ENCODE peak calls at places on chromosome 7, in five cellular contexts. One of them, this sample, is unnamed.

GRCh38 chr7:69598487-69599148 is 343 bp downstream of the AUTS2 start:
- DNase-seq in cardiac fibroblast: no peak
- DNase-seq in tibial artery: no peak
- DNase-seq in choroid plexus epithelial cell: no peak
- DNase-seq in adipocyte: no peak
- DNase-seq in this sample: no peak

GRCh38 chr7:94423865-94424264 is 29.2 kb downstream of the COL1A2 start:
- DNase-seq in adipocyte: peak; percentile 70
- DNase-seq in tibial artery: no peak
- DNase-seq in cardiac fibroblast: peak; percentile 59
- DNase-seq in choroid plexus epithelial cell: peak; percentile 72
- DNase-seq in this sample: no peak

GRCh38 chr7:35749548-35749947 is 51.3 kb upstream of the SEPTIN7 start:
- DNase-seq in adipocyte: peak; percentile 72
- DNase-seq in choroid plexus epithelial cell: peak; percentile 23
- DNase-seq in cardiac fibroblast: peak; percentile 89
- DNase-seq in tibial artery: no peak
- DNase-seq in this sample: peak; percentile 54

GRCh38 chr7:77354914-77355313 is 61.2 kb downstream of the GSAP start:
- DNase-seq in tibial artery: no peak
- DNase-seq in choroid plexus epithelial cell: no peak
- DNase-seq in adipocyte: no peak
- DNase-seq in cardiac fibroblast: no peak
- DNase-seq in this sample: no peak

GRCh38 chr7:12706900-12707536 is 19.6 kb downstream of the ARL4A start:
- DNase-seq in adipocyte: peak; percentile 36
- DNase-seq in choroid plexus epithelial cell: peak; percentile 69
- DNase-seq in tibial artery: no peak
- DNase-seq in cardiac fibroblast: no peak
- DNase-seq in this sample: peak; percentile 56

GRCh38 chr7:151761256-151761655 is 115.7 kb downstream of the PRKAG2 start:
- DNase-seq in cardiac fibroblast: no peak
- DNase-seq in adipocyte: no peak
- DNase-seq in choroid plexus epithelial cell: no peak
- DNase-seq in tibial artery: no peak
- DNase-seq in this sample: no peak

GRCh38 chr7:101235522-101235921 is 2.1 kb downstream of the CLDN15 start:
- DNase-seq in cardiac fibroblast: no peak
- DNase-seq in adipocyte: no peak
- DNase-seq in choroid plexus epithelial cell: no peak
- DNase-seq in tibial artery: no peak
- DNase-seq in this sample: no peak

GRCh38 chr7:139109983-139110411 is 477 bp upstream of the ZC3HAV1 start:
- DNase-seq in adipocyte: no peak
- DNase-seq in choroid plexus epithelial cell: peak; percentile 17
- DNase-seq in tibial artery: no peak
- DNase-seq in cardiac fibroblast: no peak
- DNase-seq in this sample: no peak

GRCh38 chr7:20896996-20897395 is 110.3 kb upstream of the SP8 start:
- DNase-seq in adipocyte: no peak
- DNase-seq in tibial artery: no peak
- DNase-seq in choroid plexus epithelial cell: no peak
- DNase-seq in cardiac fibroblast: no peak
- DNase-seq in this sample: no peak

GRCh38 chr7:69531050-69531449 is 67.2 kb upstream of the AUTS2 start:
- DNase-seq in cardiac fibroblast: no peak
- DNase-seq in tibial artery: no peak
- DNase-seq in adipocyte: no peak
- DNase-seq in choroid plexus epithelial cell: no peak
- DNase-seq in this sample: no peak

GRCh38 chr7:130441408-130441854 is 615 bp upstream of the CEP41 start:
- DNase-seq in tibial artery: no peak
- DNase-seq in cardiac fibroblast: no peak
- DNase-seq in adipocyte: peak; percentile 16
- DNase-seq in choroid plexus epithelial cell: peak; percentile 26
- DNase-seq in this sample: no peak

GRCh38 chr7:38699481-38699880 is 68.3 kb upstream of the AMPH start:
- DNase-seq in cardiac fibroblast: peak; percentile 62
- DNase-seq in choroid plexus epithelial cell: peak; percentile 47
- DNase-seq in tibial artery: no peak
- DNase-seq in adipocyte: peak; percentile 78
- DNase-seq in this sample: peak; percentile 16

GRCh38 chr7:57529931-57530330 is 80.0 kb downstream of the ZNF716 start:
- DNase-seq in adipocyte: no peak
- DNase-seq in tibial artery: no peak
- DNase-seq in choroid plexus epithelial cell: no peak
- DNase-seq in cardiac fibroblast: no peak
- DNase-seq in this sample: no peak

GRCh38 chr7:130894146-130895005 is 160.4 kb upstream of the KLF14 start:
- DNase-seq in adipocyte: peak; percentile 63
- DNase-seq in cardiac fibroblast: peak; percentile 61
- DNase-seq in tibial artery: peak; percentile 67
- DNase-seq in choroid plexus epithelial cell: peak; percentile 76
- DNase-seq in this sample: no peak

GRCh38 chr7:46156835-46157234 is 235.8 kb upstream of the IGFBP3 start:
- DNase-seq in tibial artery: no peak
- DNase-seq in choroid plexus epithelial cell: no peak
- DNase-seq in adipocyte: no peak
- DNase-seq in cardiac fibroblast: no peak
- DNase-seq in this sample: no peak

GRCh38 chr7:131357282-131357880 is 29.7 kb downstream of the MKLN1 start:
- DNase-seq in cardiac fibroblast: no peak
- DNase-seq in adipocyte: no peak
- DNase-seq in choroid plexus epithelial cell: peak; percentile 48
- DNase-seq in tibial artery: no peak
- DNase-seq in this sample: no peak

GRCh38 chr7:100396421-100396982 is 23.2 kb downstream of the PILRA start:
- DNase-seq in cardiac fibroblast: no peak
- DNase-seq in tibial artery: no peak
- DNase-seq in choroid plexus epithelial cell: peak; percentile 8
- DNase-seq in adipocyte: no peak
- DNase-seq in this sample: no peak

GRCh38 chr7:74355091-74355490 is 65.9 kb downstream of the CLIP2 start:
- DNase-seq in adipocyte: peak; percentile 52
- DNase-seq in choroid plexus epithelial cell: peak; percentile 88
- DNase-seq in tibial artery: peak; percentile 44
- DNase-seq in cardiac fibroblast: peak; percentile 85
- DNase-seq in this sample: peak; percentile 30

GRCh38 chr7:128361463-128362441 is at the start of gene PRRT4:
- DNase-seq in choroid plexus epithelial cell: peak; percentile 20
- DNase-seq in tibial artery: no peak
- DNase-seq in cardiac fibroblast: peak; percentile 24
- DNase-seq in adipocyte: peak; percentile 70
- DNase-seq in this sample: no peak

GRCh38 chr7:3673524-3673923 is 372.5 kb downstream of the SDK1 start:
- DNase-seq in adipocyte: no peak
- DNase-seq in cardiac fibroblast: peak; percentile 14
- DNase-seq in choroid plexus epithelial cell: peak; percentile 33
- DNase-seq in tibial artery: no peak
- DNase-seq in this sample: no peak

GRCh38 chr7:42186181-42186580 is 50.8 kb downstream of the GLI3 start:
- DNase-seq in adipocyte: no peak
- DNase-seq in choroid plexus epithelial cell: no peak
- DNase-seq in cardiac fibroblast: no peak
- DNase-seq in tibial artery: no peak
- DNase-seq in this sample: no peak

GRCh38 chr7:68420342-68420750 is 1177.9 kb upstream of the AUTS2 start:
- DNase-seq in choroid plexus epithelial cell: no peak
- DNase-seq in cardiac fibroblast: no peak
- DNase-seq in tibial artery: peak; percentile 38
- DNase-seq in adipocyte: no peak
- DNase-seq in this sample: no peak

GRCh38 chr7:128092221-128092620 is 61.0 kb upstream of the LRRC4 start:
- DNase-seq in choroid plexus epithelial cell: no peak
- DNase-seq in adipocyte: no peak
- DNase-seq in cardiac fibroblast: no peak
- DNase-seq in tibial artery: no peak
- DNase-seq in this sample: no peak

GRCh38 chr7:148773344-148773743 is 74.6 kb downstream of the CUL1 start:
- DNase-seq in cardiac fibroblast: no peak
- DNase-seq in choroid plexus epithelial cell: peak; percentile 88
- DNase-seq in adipocyte: no peak
- DNase-seq in tibial artery: no peak
- DNase-seq in this sample: no peak

GRCh38 chr7:3399858-3400257 is 98.8 kb downstream of the SDK1 start:
- DNase-seq in choroid plexus epithelial cell: peak; percentile 60
- DNase-seq in cardiac fibroblast: no peak
- DNase-seq in adipocyte: no peak
- DNase-seq in tibial artery: no peak
- DNase-seq in this sample: no peak

GRCh38 chr7:64307254-64308018 is 6.3 kb upstream of the ZNF736 start:
- DNase-seq in cardiac fibroblast: peak; percentile 89
- DNase-seq in adipocyte: peak; percentile 66
- DNase-seq in choroid plexus epithelial cell: peak; percentile 82
- DNase-seq in tibial artery: peak; percentile 96
- DNase-seq in this sample: peak; percentile 35

GRCh38 chr7:40733578-40733977 is 598.8 kb downstream of the SUGCT start:
- DNase-seq in tibial artery: no peak
- DNase-seq in choroid plexus epithelial cell: no peak
- DNase-seq in cardiac fibroblast: no peak
- DNase-seq in adipocyte: no peak
- DNase-seq in this sample: no peak

GRCh38 chr7:140393756-140394306 is 4.5 kb downstream of the SLC37A3 start:
- DNase-seq in cardiac fibroblast: no peak
- DNase-seq in tibial artery: peak; percentile 4
- DNase-seq in adipocyte: no peak
- DNase-seq in choroid plexus epithelial cell: no peak
- DNase-seq in this sample: no peak

GRCh38 chr7:14858410-14858809 is 44.1 kb downstream of the DGKB start:
- DNase-seq in adipocyte: no peak
- DNase-seq in choroid plexus epithelial cell: no peak
- DNase-seq in tibial artery: no peak
- DNase-seq in cardiac fibroblast: no peak
- DNase-seq in this sample: no peak

GRCh38 chr7:6650086-6650485 is 13.0 kb downstream of the ZNF316 start:
- DNase-seq in tibial artery: no peak
- DNase-seq in adipocyte: no peak
- DNase-seq in cardiac fibroblast: no peak
- DNase-seq in choroid plexus epithelial cell: no peak
- DNase-seq in this sample: no peak

DNA sequence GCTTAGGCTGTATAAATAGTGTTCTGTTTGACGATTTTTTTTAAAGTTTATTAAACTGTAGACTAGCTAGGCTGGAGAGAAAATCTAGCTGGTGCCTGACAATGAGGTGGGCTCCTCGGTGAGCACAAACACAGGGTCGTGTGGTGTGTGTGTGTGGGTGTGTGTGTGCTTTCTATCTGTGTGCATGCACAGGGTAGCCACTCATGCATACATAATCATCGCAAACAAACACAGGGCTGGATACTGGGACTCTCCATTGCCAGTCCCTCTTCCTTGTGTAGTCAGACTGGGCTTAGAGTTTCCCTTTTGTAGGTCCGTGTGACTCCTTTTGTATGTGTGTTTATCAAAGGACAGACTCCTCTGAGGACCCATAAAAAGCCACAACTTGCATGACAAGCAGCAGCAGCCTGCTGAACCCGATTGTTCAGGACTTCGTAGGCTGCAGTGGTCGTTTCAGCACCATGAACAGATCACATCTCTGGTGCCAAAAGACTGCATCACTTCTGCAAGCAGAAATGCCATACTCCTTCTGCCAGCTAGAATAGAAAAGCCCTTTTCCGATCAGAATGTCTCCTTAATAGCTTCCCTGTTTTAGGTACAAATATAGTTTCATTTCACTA is 855 bp downstream of the VSTM2A start:
- DNase-seq in tibial artery: no peak
- DNase-seq in choroid plexus epithelial cell: peak; percentile 13
- DNase-seq in adipocyte: peak; percentile 25
- DNase-seq in cardiac fibroblast: peak; percentile 13
- DNase-seq in this sample: no peak
- H3K4me3 ChIP-seq in tibial artery: no peak overlapping the region
- H3K4me3 ChIP-seq in choroid plexus epithelial cell: no peak overlapping the region
- H3K4me3 ChIP-seq in adipocyte: no peak overlapping the region
- H3K4me3 ChIP-seq in cardiac fibroblast: no peak overlapping the region
- H3K4me3 ChIP-seq in this sample: no peak overlapping the region

GRCh38 chr7:93249749-93250148 is 17.6 kb downstream of the VPS50 start:
- DNase-seq in tibial artery: no peak
- DNase-seq in adipocyte: peak; percentile 12
- DNase-seq in cardiac fibroblast: peak; percentile 60
- DNase-seq in choroid plexus epithelial cell: peak; percentile 64
- DNase-seq in this sample: no peak

GRCh38 chr7:93239824-93240223 is 7.7 kb downstream of the VPS50 start:
- DNase-seq in cardiac fibroblast: no peak
- DNase-seq in adipocyte: no peak
- DNase-seq in tibial artery: no peak
- DNase-seq in choroid plexus epithelial cell: no peak
- DNase-seq in this sample: no peak

GRCh38 chr7:93245525-93246432 is 13.6 kb downstream of the VPS50 start:
- DNase-seq in choroid plexus epithelial cell: peak; percentile 54
- DNase-seq in adipocyte: peak; percentile 70
- DNase-seq in tibial artery: no peak
- DNase-seq in cardiac fibroblast: peak; percentile 53
- DNase-seq in this sample: no peak
- H3K4me3 ChIP-seq in choroid plexus epithelial cell: no peak overlapping the region
- H3K4me3 ChIP-seq in adipocyte: peak overlapping the region; percentile 59
- H3K4me3 ChIP-seq in tibial artery: no peak overlapping the region
- H3K4me3 ChIP-seq in cardiac fibroblast: no peak overlapping the region
- H3K4me3 ChIP-seq in this sample: no peak overlapping the region

GRCh38 chr7:112081778-112082177 is 124.4 kb downstream of the DOCK4 start:
- DNase-seq in tibial artery: no peak
- DNase-seq in adipocyte: no peak
- DNase-seq in choroid plexus epithelial cell: no peak
- DNase-seq in cardiac fibroblast: no peak
- DNase-seq in this sample: no peak

GRCh38 chr7:112080441-112080840 is 125.8 kb downstream of the DOCK4 start:
- DNase-seq in choroid plexus epithelial cell: peak; percentile 94
- DNase-seq in tibial artery: peak; percentile 32
- DNase-seq in adipocyte: peak; percentile 95
- DNase-seq in cardiac fibroblast: peak; percentile 96
- DNase-seq in this sample: peak; percentile 95

GRCh38 chr7:112079671-112080070 is 126.5 kb downstream of the DOCK4 start:
- DNase-seq in choroid plexus epithelial cell: peak; percentile 46
- DNase-seq in tibial artery: no peak
- DNase-seq in adipocyte: peak; percentile 34
- DNase-seq in cardiac fibroblast: peak; percentile 19
- DNase-seq in this sample: no peak

GRCh38 chr7:112079122-112079521 is 127.1 kb downstream of the DOCK4 start:
- DNase-seq in adipocyte: no peak
- DNase-seq in tibial artery: no peak
- DNase-seq in cardiac fibroblast: no peak
- DNase-seq in choroid plexus epithelial cell: no peak
- DNase-seq in this sample: no peak

GRCh38 chr7:112080974-112081373 is 125.2 kb downstream of the DOCK4 start:
- DNase-seq in choroid plexus epithelial cell: peak; percentile 84
- DNase-seq in cardiac fibroblast: no peak
- DNase-seq in tibial artery: peak; percentile 36
- DNase-seq in adipocyte: no peak
- DNase-seq in this sample: peak; percentile 14
- H3K4me3 ChIP-seq in choroid plexus epithelial cell: peak overlapping the region; percentile 24
- H3K4me3 ChIP-seq in cardiac fibroblast: peak overlapping the region; percentile 9
- H3K4me3 ChIP-seq in tibial artery: no peak overlapping the region
- H3K4me3 ChIP-seq in adipocyte: peak overlapping the region; percentile 5
- H3K4me3 ChIP-seq in this sample: no peak overlapping the region

DNA sequence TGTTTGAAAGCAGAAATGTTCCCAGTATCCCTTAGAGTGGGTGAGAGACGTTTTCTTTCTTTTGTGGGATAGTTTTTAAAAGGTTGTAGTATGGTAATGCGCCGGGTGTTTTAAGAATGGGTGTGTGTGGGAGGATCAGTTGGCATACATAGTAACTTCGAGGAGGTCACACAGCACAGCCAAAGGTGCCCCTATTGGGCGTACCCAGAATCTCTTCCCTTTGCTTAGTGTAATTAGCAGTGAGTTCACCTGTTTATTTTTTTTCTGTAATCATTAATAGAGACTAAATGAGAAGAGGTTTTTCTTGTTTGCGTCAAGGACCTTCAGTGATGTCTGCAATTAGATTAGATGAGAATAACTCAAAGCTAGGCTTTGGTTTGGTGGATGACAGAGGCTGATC is 1.5 kb downstream of the PLEKHA8 start:
- DNase-seq in choroid plexus epithelial cell: no peak
- DNase-seq in adipocyte: peak; percentile 28
- DNase-seq in cardiac fibroblast: no peak
- DNase-seq in tibial artery: no peak
- DNase-seq in this sample: no peak
- H3K4me3 ChIP-seq in choroid plexus epithelial cell: peak overlapping the region; percentile 81
- H3K4me3 ChIP-seq in adipocyte: peak overlapping the region; percentile 89
- H3K4me3 ChIP-seq in cardiac fibroblast: peak overlapping the region; percentile 82
- H3K4me3 ChIP-seq in tibial artery: peak overlapping the region; percentile 94
- H3K4me3 ChIP-seq in this sample: peak overlapping the region; percentile 75